ENCODE peak calls at places on chromosomes 4 and X, in eight cellular contexts. I is PC-3, Z is HCT116, D is SK-N-SH, L is OCI-LY7, U is GM23338, Y is hepatocyte, G is neural progenitor cell. Q is an unnamed sample.

GRCh38 chr4:74042681-74043080 is 4.2 kb upstream of the CXCL3 start:
- DNase-seq in U (peak; percentile 35), L (no peak), Z (no peak), Y (peak; percentile 54), D (no peak), G (no peak), I (peak; percentile 49), Q (peak; percentile 58)

GRCh38 chr4:9765091-9765490 is 16.3 kb upstream of the DRD5 start:
- DNase-seq in G (peak; percentile 50), L (peak; percentile 1), U (peak; percentile 65), I (peak; percentile 26), D (peak; percentile 23), Z (peak; percentile 31), Y (peak; percentile 27), Q (peak; percentile 32)

GRCh38 chrX:43958529-43958928 is 14.7 kb downstream of the NDP start:
- DNase-seq in Y (peak; percentile 72), L (peak; percentile 40), G (peak; percentile 74), U (peak; percentile 82), I (peak; percentile 76), Z (peak; percentile 81), D (peak; percentile 64), Q (peak; percentile 63)

GRCh38 chrX:119028733-119029110 is 44.1 kb upstream of the CT47C1 start:
- DNase-seq in U (no peak), G (no peak), I (no peak), D (no peak), Z (no peak), L (no peak), Y (no peak), Q (no peak)

GRCh38 chr4:165723051-165723805 is 149.8 kb upstream of the TLL1 start:
- DNase-seq in L (no peak), Y (no peak), Z (no peak), I (peak; percentile 32), U (no peak), G (no peak), D (no peak), Q (no peak)

GRCh38 chrX:7108995-7109634 is 38.4 kb upstream of the STS start:
- DNase-seq in D (no peak), L (peak; percentile 59), U (no peak), Y (no peak), Z (no peak), I (no peak), G (peak; percentile 64), Q (no peak)

GRCh38 chr4:13840573-13841185 is 213.2 kb upstream of the BOD1L1 start:
- DNase-seq in U (no peak), I (no peak), L (no peak), Y (no peak), Z (no peak), G (no peak), D (no peak), Q (peak; percentile 52)

GRCh38 chrX:9885150-9885549 is 82.0 kb upstream of the CLDN34 start:
- DNase-seq in L (peak; percentile 44), I (peak; percentile 74), Z (peak; percentile 16), U (peak; percentile 75), D (peak; percentile 67), Y (peak; percentile 56), G (peak; percentile 62), Q (peak; percentile 43)

GRCh38 chrX:29662759-29663503 is 552.4 kb upstream of the MAGEB2 start:
- DNase-seq in U (no peak), I (peak; percentile 95), G (no peak), D (no peak), L (no peak), Z (no peak), Y (peak; percentile 48), Q (no peak)

DNA sequence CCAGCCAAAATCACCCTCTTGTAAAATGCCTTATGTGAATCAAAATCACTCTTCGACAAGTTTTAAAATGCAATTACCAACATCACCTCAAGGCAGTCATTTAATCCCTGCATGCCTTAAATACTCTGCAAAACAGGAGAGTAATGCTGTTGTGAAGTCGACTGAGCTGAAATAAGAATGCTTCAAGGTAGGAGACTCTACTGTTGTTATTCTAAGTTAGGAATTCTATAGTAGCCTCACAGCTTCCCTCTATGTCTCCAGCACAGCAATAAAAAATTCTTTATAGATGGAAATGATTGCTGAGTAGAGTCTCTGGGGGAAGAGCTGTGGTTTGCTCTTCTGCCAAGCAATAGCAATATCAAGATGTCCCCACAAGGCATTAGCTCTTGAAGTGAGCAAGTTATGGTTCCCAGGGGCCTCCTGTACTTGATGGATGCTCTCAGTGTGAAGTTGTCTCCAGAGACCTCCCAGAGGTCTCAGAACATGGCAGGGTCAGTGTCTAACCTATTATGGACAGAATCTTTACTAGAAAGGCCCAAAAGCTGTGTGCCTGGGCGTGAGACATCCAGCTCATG is 880.6 kb upstream of the FRG1 start:
- DNase-seq in D (no peak), Z (no peak), Y (no peak), U (peak; percentile 51), L (no peak), I (no peak), G (no peak), Q (no peak)
- TF ChIP-seq EZH2phosphoT487 in D (no peak), Z (no peak), Y (no peak), U (no peak), L (no peak), I (no peak), G (no peak), Q (no peak)

GRCh38 chr4:126582737-126583136 is 1050.0 kb upstream of the INTU start:
- DNase-seq in Y (peak; percentile 3), Z (no peak), I (peak; percentile 16), G (peak; percentile 31), L (no peak), D (no peak), U (peak; percentile 37), Q (peak; percentile 14)
- TF ChIP-seq CTCF in Y (no peak), Z (no peak), I (peak; percentile 34), G (peak; percentile 40), L (no peak), D (no peak), U (no peak), Q (peak; percentile 29)

DNA sequence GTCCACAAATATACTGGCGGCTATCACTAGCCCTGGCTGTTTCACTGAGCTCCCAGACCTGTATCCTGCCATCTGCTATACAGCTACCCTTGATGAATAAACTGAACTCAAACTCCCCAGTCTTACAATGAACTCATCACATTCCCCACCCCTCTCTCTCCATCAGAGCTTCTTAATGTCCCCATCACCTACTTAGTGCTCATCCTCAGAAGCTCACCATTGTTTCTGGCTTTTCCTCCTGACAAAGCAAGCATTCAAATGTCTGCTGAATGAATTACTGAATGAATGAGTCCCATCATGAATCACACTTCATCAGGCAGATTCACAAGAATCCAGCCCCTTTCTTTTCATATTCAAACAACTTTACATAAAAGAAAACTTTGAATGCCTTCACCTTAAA is 5.6 kb upstream of the DGAT2L6 start:
- DNase-seq in U (peak; percentile 7), I (peak; percentile 39), G (peak; percentile 65), Z (no peak), Y (no peak), L (no peak), D (no peak), Q (no peak)
- TF ChIP-seq EZH2phosphoT487 in U (no peak), I (no peak), G (no peak), Z (no peak), Y (no peak), L (no peak), D (no peak), Q (no peak)

GRCh38 chr4:182968917-182969650 is 51.9 kb upstream of the DCTD start:
- DNase-seq in Z (no peak), U (peak; percentile 51), D (no peak), L (no peak), I (no peak), Y (no peak), G (no peak), Q (no peak)

GRCh38 chr4:182969651-182970279 is 52.6 kb upstream of the DCTD start:
- DNase-seq in L (no peak), Z (no peak), G (no peak), I (peak; percentile 45), Y (no peak), U (no peak), D (no peak), Q (no peak)

GRCh38 chr4:182975806-182976205 is 58.6 kb upstream of the DCTD start:
- DNase-seq in I (peak; percentile 85), D (peak; percentile 22), L (no peak), Y (no peak), G (no peak), Z (peak; percentile 50), U (no peak), Q (no peak)

GRCh38 chr4:182973421-182974340 is 56.5 kb upstream of the DCTD start:
- DNase-seq in D (no peak), Z (no peak), U (peak; percentile 19), G (no peak), L (no peak), I (peak; percentile 5), Y (no peak), Q (no peak)

GRCh38 chr4:182971702-182972101 is 54.5 kb upstream of the DCTD start:
- DNase-seq in L (no peak), U (no peak), G (no peak), Z (no peak), Y (no peak), I (no peak), D (no peak), Q (no peak)
- TF ChIP-seq CTCF in L (no peak), U (no peak), G (no peak), Z (no peak), Y (no peak), I (no peak), D (no peak), Q (no peak)

Q was measured in MM.1S.